ENCODE peak calls at places on chromosomes 13 and 19, in eight cellular contexts. P is naive thymus-derived CD4-positive, alpha-beta T cell; V is heart right ventricle; S is PC-3; E is BE2C; I is vagina; A is tibial nerve; Z is esophagus squamous epithelium. Y is an unnamed sample.
A peak's percentile ranks its signal among the peaks of the same experiment; 100 is the strongest.

GRCh38 chr13:66461021-66461420 is 769.1 kb downstream of the PCDH9 start:
- DNase-seq in P (no peak), V (no peak), S (no peak), E (no peak), I (no peak), A (no peak), Z (no peak), Y (no peak)

GRCh38 chr13:46178821-46179220 is 3.2 kb downstream of the LCP1 start:
- DNase-seq in P (no peak), V (no peak), S (no peak), E (no peak), I (no peak), A (no peak), Z (no peak), Y (no peak)

GRCh38 chr13:105848494-105848893 is 687.0 kb downstream of the EFNB2 start:
- DNase-seq in P (no peak), V (no peak), S (no peak), E (no peak), I (no peak), A (no peak), Z (no peak), Y (no peak)

GRCh38 chr13:32315255-32316029 is at the start of the genes BRCA2 and ZAR1L:
- DNase-seq in P (peak; percentile 86), V (peak; percentile 89), S (peak; percentile 81), E (peak; percentile 91), I (no peak), A (peak; percentile 82), Z (peak; percentile 51), Y (peak; percentile 93)

GRCh38 chr19:49339364-49340068 is 4.3 kb downstream of the CD37 start:
- DNase-seq in P (no peak), V (peak; percentile 91), S (peak; percentile 93), E (peak; percentile 65), I (no peak), A (peak; percentile 73), Z (no peak), Y (peak; percentile 28)

GRCh38 chr13:49641810-49642291 is 13.5 kb downstream of the ARL11 start:
- DNase-seq in P (no peak), V (peak; percentile 31), S (peak; percentile 36), E (no peak), I (no peak), A (peak; percentile 19), Z (peak; percentile 14), Y (peak; percentile 43)

GRCh38 chr19:27744926-27745844 is 1467.8 kb downstream of the UQCRFS1 start:
- DNase-seq in P (no peak), V (no peak), S (no peak), E (no peak), I (peak; percentile 43), A (no peak), Z (no peak), Y (no peak)

GRCh38 chr19:14427461-14427860 is 5.6 kb upstream of the PKN1 start:
- DNase-seq in P (no peak), V (no peak), S (no peak), E (no peak), I (no peak), A (no peak), Z (no peak), Y (no peak)

GRCh38 chr13:34926513-34926912 is 15.6 kb upstream of the NBEA start:
- DNase-seq in P (no peak), V (no peak), S (peak; percentile 62), E (no peak), I (no peak), A (no peak), Z (no peak), Y (peak; percentile 3)

GRCh38 chr19:13315495-13315894 is 165.3 kb downstream of the IER2 start:
- DNase-seq in P (no peak), V (no peak), S (no peak), E (no peak), I (no peak), A (no peak), Z (no peak), Y (no peak)

GRCh38 chr19:48556825-48557224 is 4.9 kb downstream of the SULT2B1 start:
- DNase-seq in P (no peak), V (no peak), S (no peak), E (no peak), I (no peak), A (no peak), Z (no peak), Y (no peak)

GRCh38 chr13:21229241-21230024 is 53.0 kb downstream of the MRPL57 start:
- DNase-seq in P (no peak), V (no peak), S (no peak), E (no peak), I (no peak), A (no peak), Z (no peak), Y (no peak)

GRCh38 chr13:27038323-27038722 is 133.3 kb downstream of the USP12 start:
- DNase-seq in P (no peak), V (no peak), S (peak; percentile 79), E (no peak), I (no peak), A (no peak), Z (no peak), Y (peak; percentile 67)

GRCh38 chr19:52065399-52065798 is 16.8 kb upstream of the ZNF432 start:
- DNase-seq in P (no peak), V (no peak), S (no peak), E (no peak), I (no peak), A (no peak), Z (no peak), Y (no peak)
- H3K9me3 ChIP-seq in P (peaks cover 95% of the 10 kb centered on the region), V (peaks cover 100% of the 10 kb centered on the region), S (peaks cover 78% of the 10 kb centered on the region), E (peaks cover 4% of the 10 kb centered on the region), I (peaks cover 78% of the 10 kb centered on the region), A (peaks cover 15% of the 10 kb centered on the region), Z (peaks cover 10% of the 10 kb centered on the region), Y (peaks cover 78% of the 10 kb centered on the region)

DNA sequence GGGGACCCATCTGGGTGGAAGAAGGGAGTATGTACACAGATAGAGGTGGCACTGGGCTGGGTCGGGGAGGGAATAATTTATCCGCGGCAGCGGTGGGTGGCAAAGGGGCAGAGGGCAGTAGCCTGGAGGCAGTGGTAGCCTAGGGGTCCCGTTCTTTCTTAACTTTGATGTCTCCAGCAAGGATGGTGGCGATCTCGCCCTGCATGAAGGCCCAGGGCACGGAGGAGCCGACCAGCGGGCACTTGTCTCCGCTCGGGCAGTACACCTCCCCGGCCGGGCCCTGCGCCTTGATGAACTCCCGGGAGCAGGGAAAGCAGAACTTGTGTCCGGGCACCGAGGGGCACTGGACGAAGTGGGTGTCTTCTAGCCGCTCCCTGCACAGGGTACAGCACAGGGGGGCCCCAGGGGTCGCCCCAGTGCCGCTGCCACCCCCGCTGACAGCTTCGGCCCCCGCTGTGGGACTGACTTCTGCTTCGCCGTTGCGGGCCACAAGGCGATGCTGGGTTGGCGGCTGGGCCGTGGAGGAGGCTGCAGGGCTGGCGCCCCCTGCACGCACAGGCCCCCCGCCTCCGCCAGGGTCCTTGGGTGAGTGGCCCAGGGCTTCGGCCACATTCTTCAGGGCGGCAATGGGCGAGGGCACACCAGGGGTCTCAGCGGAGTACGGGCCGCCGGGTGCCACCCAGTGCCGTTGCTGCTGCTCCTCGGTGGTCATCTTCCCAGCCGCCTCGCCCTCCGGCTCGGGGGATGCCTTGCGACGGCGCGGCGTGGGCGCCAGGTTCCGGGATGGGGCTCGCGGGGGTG is 1.9 kb downstream of the IRF2BP1 start:
- DNase-seq in P (no peak), V (no peak), S (no peak), E (no peak), I (no peak), A (no peak), Z (no peak), Y (no peak)
- H3K4me3 ChIP-seq in P (no peak overlapping the region), V (no peak overlapping the region), S (peak overlapping the region; percentile 78), E (no peak overlapping the region), I (peak overlapping the region; percentile 3), A (peak overlapping the region; percentile 96), Z (no peak overlapping the region), Y (peak overlapping the region; percentile 7)

GRCh38 chr19:11784356-11784755 is 14.0 kb upstream of the ZNF491 start:
- DNase-seq in P (no peak), V (no peak), S (no peak), E (no peak), I (no peak), A (no peak), Z (no peak), Y (no peak)
- H3K9me3 ChIP-seq in P (peaks cover 89% of the 10 kb centered on the region), V (peaks cover 98% of the 10 kb centered on the region), S (peaks cover 68% of the 10 kb centered on the region), E (peaks cover 12% of the 10 kb centered on the region), I (peaks cover 49% of the 10 kb centered on the region), A (peaks cover 11% of the 10 kb centered on the region), Z (no peaks in the 10 kb centered on the region), Y (peaks cover 90% of the 10 kb centered on the region)

GRCh38 chr19:55820037-55820436 is 11.8 kb downstream of the NLRP11 start:
- DNase-seq in P (no peak), V (no peak), S (no peak), E (no peak), I (no peak), A (no peak), Z (no peak), Y (no peak)
- H3K4me3 ChIP-seq in P (no peak overlapping the region), V (no peak overlapping the region), S (no peak overlapping the region), E (no peak overlapping the region), I (no peak overlapping the region), A (no peak overlapping the region), Z (no peak overlapping the region), Y (no peak overlapping the region)

DNA sequence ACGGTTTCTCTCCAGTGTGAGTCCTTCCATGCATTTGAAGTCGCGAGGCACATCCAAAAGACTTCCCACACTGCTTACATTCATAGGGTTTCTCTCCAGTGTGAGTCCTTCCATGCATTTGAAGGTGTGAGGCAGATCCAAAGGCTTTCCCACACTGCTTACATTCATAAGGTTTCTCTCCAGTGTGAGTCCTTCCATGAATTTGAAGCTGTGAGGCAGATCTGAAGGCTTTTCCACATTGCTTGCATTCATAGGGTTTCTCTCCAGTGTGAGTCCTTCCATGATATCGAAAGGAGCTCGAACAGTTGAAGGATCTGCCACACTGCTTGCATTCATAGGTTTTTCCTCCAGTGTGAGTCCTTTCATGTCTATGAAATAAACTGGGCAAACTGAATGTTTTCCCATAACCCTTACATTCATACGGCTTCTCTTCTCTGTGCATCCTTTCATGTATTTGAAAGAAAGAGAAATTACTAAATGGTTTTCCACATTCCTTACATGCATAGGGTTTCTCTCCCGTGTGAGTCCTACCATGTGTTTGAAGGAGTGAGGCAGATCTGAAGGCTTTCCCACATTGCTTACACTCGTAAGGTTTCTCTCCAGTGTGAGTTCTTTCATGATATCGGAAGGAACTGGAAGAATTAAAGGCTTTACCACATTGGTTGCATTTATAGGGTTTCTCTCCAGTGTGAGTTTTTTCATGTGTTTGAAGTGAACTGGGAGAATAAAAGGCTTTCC is 20.3 kb downstream of the ZNF433 start:
- DNase-seq in P (no peak), V (no peak), S (no peak), E (no peak), I (no peak), A (no peak), Z (no peak), Y (no peak)
- H3K9me3 ChIP-seq in P (peaks cover 68% of the 10 kb centered on the region), V (peaks cover 95% of the 10 kb centered on the region), S (peaks cover 63% of the 10 kb centered on the region), E (no peaks in the 10 kb centered on the region), I (peaks cover 57% of the 10 kb centered on the region), A (no peaks in the 10 kb centered on the region), Z (peaks cover 4% of the 10 kb centered on the region), Y (peaks cover 84% of the 10 kb centered on the region)

Y was measured in MG63.